ENCODE peak calls at places on chromosomes 6 and 20, in six cellular contexts. R is CD8-positive, alpha-beta T cell; Z is ovary; M is left ventricle myocardium inferior; C is thoracic aorta; U is uterus. I is an unnamed sample.

GRCh38 chr6:154984146-154984545 is 11.0 kb upstream of the TIAM2 start:
- DNase-seq in Z (no peak), C (no peak), M (no peak), R (no peak), U (no peak), I (no peak)

GRCh38 chr6:47004458-47004857 is 37.7 kb downstream of the ADGRF1 start:
- DNase-seq in Z (no peak), M (no peak), C (no peak), U (no peak), R (no peak), I (no peak)

GRCh38 chr20:60101201-60101893 is 143.1 kb downstream of the CDH26 start:
- DNase-seq in U (no peak), C (no peak), Z (no peak), R (no peak), M (no peak), I (peak; percentile 75)

GRCh38 chr20:41436679-41437078 is 70.1 kb upstream of the EMILIN3 start:
- DNase-seq in R (no peak), M (no peak), C (no peak), Z (no peak), U (no peak), I (no peak)

GRCh38 chr20:3652217-3652616 is 11.0 kb downstream of the GFRA4 start:
- DNase-seq in U (no peak), R (no peak), Z (no peak), M (no peak), C (no peak), I (no peak)

GRCh38 chr6:12845224-12846004 is 128.8 kb downstream of the PHACTR1 start:
- DNase-seq in C (no peak), M (no peak), U (no peak), R (no peak), Z (no peak), I (no peak)

GRCh38 chr20:6502219-6502618 is 265.3 kb upstream of the BMP2 start:
- DNase-seq in U (no peak), C (no peak), R (no peak), Z (no peak), M (no peak), I (no peak)

GRCh38 chr6:43951063-43951755 is 176.0 kb downstream of the MRPL14 start:
- DNase-seq in U (peak; percentile 55), M (peak; percentile 62), Z (peak; percentile 65), R (no peak), C (no peak), I (peak; percentile 67)

GRCh38 chr20:44097521-44098255 is 89.3 kb downstream of the JPH2 start:
- DNase-seq in M (no peak), R (no peak), C (no peak), Z (no peak), U (no peak), I (no peak)

GRCh38 chr6:135939216-135939610 is 87.7 kb downstream of the PDE7B start:
- DNase-seq in Z (peak; percentile 42), U (peak; percentile 69), C (no peak), R (no peak), M (no peak), I (no peak)

GRCh38 chr6:30829639-30830250 is 54.6 kb upstream of the DDR1 start:
- DNase-seq in Z (no peak), R (no peak), M (no peak), C (no peak), U (no peak), I (no peak)

GRCh38 chr6:33375143-33375649 is 16.4 kb upstream of the KIFC1 start:
- DNase-seq in M (peak; percentile 65), U (peak; percentile 87), R (no peak), Z (peak; percentile 79), C (peak; percentile 56), I (peak; percentile 73)

GRCh38 chr6:106751501-106752252 is 122.3 kb downstream of the QRSL1 start:
- DNase-seq in R (no peak), U (no peak), Z (no peak), C (no peak), M (no peak), I (no peak)

GRCh38 chr6:17413313-17413750 is 19.9 kb downstream of the CAP2 start:
- DNase-seq in Z (no peak), C (no peak), U (no peak), M (no peak), R (no peak), I (no peak)

GRCh38 chr20:23450877-23451276 is 1.8 kb downstream of the CST11 start:
- DNase-seq in C (no peak), R (no peak), U (no peak), M (no peak), Z (no peak), I (no peak)
- H3K4me1 ChIP-seq in C (no peaks in the 10 kb centered on the region), R (peaks cover 7% of the 10 kb centered on the region), U (no peaks in the 10 kb centered on the region), M (no peaks in the 10 kb centered on the region), Z (no peaks in the 10 kb centered on the region), I (no peaks in the 10 kb centered on the region)

GRCh38 chr6:19662911-19663310 is 174.3 kb upstream of the ID4 start:
- DNase-seq in U (no peak), C (no peak), Z (no peak), M (no peak), R (no peak), I (no peak)

GRCh38 chr6:19664878-19665715 is 172.1 kb upstream of the ID4 start:
- DNase-seq in R (no peak), Z (no peak), U (no peak), C (no peak), M (no peak), I (no peak)

GRCh38 chr6:19668710-19669109 is 168.5 kb upstream of the ID4 start:
- DNase-seq in Z (no peak), C (no peak), R (no peak), U (no peak), M (no peak), I (no peak)

GRCh38 chr6:19664050-19664449 is 173.1 kb upstream of the ID4 start:
- DNase-seq in C (no peak), M (no peak), Z (no peak), U (no peak), R (no peak), I (no peak)

GRCh38 chr6:19663479-19663878 is 173.7 kb upstream of the ID4 start:
- DNase-seq in M (no peak), C (no peak), Z (no peak), R (no peak), U (no peak), I (no peak)
- H3K4me1 ChIP-seq in M (no peaks in the 10 kb centered on the region), C (peaks cover 13% of the 10 kb centered on the region), Z (no peaks in the 10 kb centered on the region), R (no peaks in the 10 kb centered on the region), U (peaks cover 8% of the 10 kb centered on the region), I (no peaks in the 10 kb centered on the region)

GRCh38 chr6:73580247-73581149 is 59.7 kb upstream of the EEF1A1 start:
- DNase-seq in M (peak; percentile 78), U (peak; percentile 89), Z (peak; percentile 85), C (peak; percentile 74), R (peak; percentile 48), I (peak; percentile 85)

GRCh38 chr6:73579389-73579788 is 58.6 kb upstream of the EEF1A1 start:
- DNase-seq in Z (peak; percentile 52), C (no peak), M (no peak), R (no peak), U (peak; percentile 26), I (no peak)

GRCh38 chr6:73579851-73580246 is 59.0 kb upstream of the EEF1A1 start:
- DNase-seq in C (no peak), R (no peak), M (no peak), Z (peak; percentile 60), U (peak; percentile 54), I (no peak)

GRCh38 chr6:73577605-73578160 is 56.9 kb upstream of the EEF1A1 start:
- DNase-seq in R (no peak), Z (no peak), U (no peak), C (no peak), M (no peak), I (no peak)

GRCh38 chr6:73581293-73581692 is 60.5 kb upstream of the EEF1A1 start:
- DNase-seq in U (no peak), C (no peak), Z (no peak), M (no peak), R (no peak), I (no peak)
- H3K4me1 ChIP-seq in U (peaks cover 5% of the 10 kb centered on the region), C (peaks cover 26% of the 10 kb centered on the region), Z (peaks cover 8% of the 10 kb centered on the region), M (peaks cover 43% of the 10 kb centered on the region), R (peaks cover 25% of the 10 kb centered on the region), I (peaks cover 46% of the 10 kb centered on the region)

GRCh38 chr20:63952769-63953168 is 3.4 kb downstream of the UCKL1 start:
- DNase-seq in M (no peak), C (no peak), Z (no peak), R (no peak), U (no peak), I (no peak)
- H3K4me1 ChIP-seq in M (peaks cover 97% of the 10 kb centered on the region), C (peaks cover 54% of the 10 kb centered on the region), Z (peaks cover 43% of the 10 kb centered on the region), R (peaks cover 51% of the 10 kb centered on the region), U (peaks cover 13% of the 10 kb centered on the region), I (peaks cover 85% of the 10 kb centered on the region)

GRCh38 chr6:111992851-111993250 is 61.1 kb upstream of the CCN6 start:
- DNase-seq in M (no peak), Z (no peak), R (peak; percentile 44), C (no peak), U (no peak), I (no peak)

GRCh38 chr6:111987295-111987694 is 66.6 kb upstream of the CCN6 start:
- DNase-seq in Z (no peak), U (no peak), M (no peak), C (no peak), R (no peak), I (no peak)

GRCh38 chr6:111989743-111990142 is 64.2 kb upstream of the CCN6 start:
- DNase-seq in M (no peak), C (no peak), R (no peak), U (no peak), Z (no peak), I (no peak)

GRCh38 chr6:111988926-111989325 is 65.0 kb upstream of the CCN6 start:
- DNase-seq in C (no peak), U (no peak), R (no peak), Z (no peak), M (no peak), I (no peak)

DNA sequence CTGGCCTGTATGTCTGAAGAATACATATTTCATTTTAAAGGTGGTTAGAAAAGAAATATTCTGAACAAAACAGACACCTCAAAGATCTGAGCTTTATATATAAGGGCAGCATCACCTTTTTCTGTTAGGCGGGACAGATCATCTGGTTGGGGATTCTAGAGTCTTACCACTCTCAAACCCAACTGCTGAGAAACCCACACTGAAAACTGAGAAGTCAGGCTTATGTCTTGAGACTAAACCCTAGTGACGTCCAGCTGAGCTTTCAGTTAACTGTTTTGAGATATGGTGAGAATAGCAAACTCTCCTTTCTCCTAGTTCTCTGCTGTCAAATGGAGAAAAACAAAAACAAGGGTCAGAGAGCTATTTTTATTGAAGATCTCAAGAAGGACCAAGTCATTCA is 63.7 kb upstream of the CCN6 start:
- DNase-seq in U (no peak), Z (no peak), M (no peak), C (no peak), R (no peak), I (no peak)
- H3K4me1 ChIP-seq in U (no peaks in the 10 kb centered on the region), Z (no peaks in the 10 kb centered on the region), M (no peaks in the 10 kb centered on the region), C (no peaks in the 10 kb centered on the region), R (peaks cover 76% of the 10 kb centered on the region), I (peaks cover 6% of the 10 kb centered on the region)

I was measured in lower lobe of right lung.